ENCODE peak calls at places on chromosomes 12 and 14, in five cellular contexts. One of them, this sample, is unnamed.

GRCh38 chr14:55789442-55789841 is 209.4 kb downstream of the KTN1 start:
- DNase-seq in A549: no peak
- DNase-seq in SK-N-SH: no peak
- DNase-seq in K562: no peak
- DNase-seq in GM12878: no peak
- DNase-seq in this sample: peak; percentile 44

GRCh38 chr12:52361553-52361952 is 5.7 kb downstream of the KRT85 start:
- DNase-seq in A549: no peak
- DNase-seq in SK-N-SH: no peak
- DNase-seq in K562: no peak
- DNase-seq in GM12878: no peak
- DNase-seq in this sample: no peak

GRCh38 chr14:94936901-94937321 is 167.0 kb upstream of the GSC start:
- DNase-seq in A549: no peak
- DNase-seq in SK-N-SH: peak; percentile 78
- DNase-seq in K562: no peak
- DNase-seq in GM12878: no peak
- DNase-seq in this sample: no peak

GRCh38 chr12:116324684-116325664 is 47.5 kb upstream of the MED13L start:
- DNase-seq in A549: no peak
- DNase-seq in SK-N-SH: no peak
- DNase-seq in K562: no peak
- DNase-seq in GM12878: no peak
- DNase-seq in this sample: no peak

GRCh38 chr14:64726585-64726890 is 22.3 kb downstream of the PLEKHG3 start:
- DNase-seq in A549: peak; percentile 52
- DNase-seq in SK-N-SH: no peak
- DNase-seq in K562: no peak
- DNase-seq in GM12878: no peak
- DNase-seq in this sample: peak; percentile 60

GRCh38 chr12:132159555-132160003 is 15.3 kb downstream of the NOC4L start:
- DNase-seq in A549: no peak
- DNase-seq in SK-N-SH: no peak
- DNase-seq in K562: no peak
- DNase-seq in GM12878: no peak
- DNase-seq in this sample: no peak

GRCh38 chr12:25054783-25055144 is 105.9 kb upstream of the BCAT1 start:
- DNase-seq in A549: no peak
- DNase-seq in SK-N-SH: no peak
- DNase-seq in K562: no peak
- DNase-seq in GM12878: no peak
- DNase-seq in this sample: peak; percentile 66

GRCh38 chr14:63727231-63727735 is 582 bp downstream of the SGPP1 start:
- DNase-seq in A549: peak; percentile 49
- DNase-seq in SK-N-SH: peak; percentile 82
- DNase-seq in K562: peak; percentile 7
- DNase-seq in GM12878: no peak
- DNase-seq in this sample: peak; percentile 46

GRCh38 chr14:49962616-49963015 is 69.7 kb downstream of the ARF6 start:
- DNase-seq in A549: no peak
- DNase-seq in SK-N-SH: no peak
- DNase-seq in K562: peak; percentile 36
- DNase-seq in GM12878: no peak
- DNase-seq in this sample: no peak

GRCh38 chr12:46356655-46357437 is 15.7 kb downstream of the SLC38A2 start:
- DNase-seq in A549: no peak
- DNase-seq in SK-N-SH: no peak
- DNase-seq in K562: no peak
- DNase-seq in GM12878: no peak
- DNase-seq in this sample: no peak

GRCh38 chr12:14216405-14217294 is 148.8 kb upstream of the ATF7IP start:
- DNase-seq in A549: no peak
- DNase-seq in SK-N-SH: no peak
- DNase-seq in K562: no peak
- DNase-seq in GM12878: no peak
- DNase-seq in this sample: peak; percentile 17

GRCh38 chr14:85308531-85309300 is 221.2 kb upstream of the FLRT2 start:
- DNase-seq in A549: no peak
- DNase-seq in SK-N-SH: no peak
- DNase-seq in K562: no peak
- DNase-seq in GM12878: no peak
- DNase-seq in this sample: no peak

GRCh38 chr12:13368971-13369370 is 172.4 kb downstream of the EMP1 start:
- DNase-seq in A549: no peak
- DNase-seq in SK-N-SH: no peak
- DNase-seq in K562: no peak
- DNase-seq in GM12878: no peak
- DNase-seq in this sample: no peak

GRCh38 chr12:54356951-54357356 is 7.3 kb downstream of the GPR84 start:
- DNase-seq in A549: no peak
- DNase-seq in SK-N-SH: no peak
- DNase-seq in K562: no peak
- DNase-seq in GM12878: no peak
- DNase-seq in this sample: no peak

GRCh38 chr12:23860019-23860418 is 89.5 kb downstream of the SOX5 start:
- DNase-seq in A549: no peak
- DNase-seq in SK-N-SH: no peak
- DNase-seq in K562: no peak
- DNase-seq in GM12878: no peak
- DNase-seq in this sample: no peak

GRCh38 chr12:23857201-23857600 is 92.3 kb downstream of the SOX5 start:
- DNase-seq in A549: no peak
- DNase-seq in SK-N-SH: no peak
- DNase-seq in K562: no peak
- DNase-seq in GM12878: no peak
- DNase-seq in this sample: no peak

GRCh38 chr12:23867794-23868193 is 81.7 kb downstream of the SOX5 start:
- DNase-seq in A549: no peak
- DNase-seq in SK-N-SH: no peak
- DNase-seq in K562: no peak
- DNase-seq in GM12878: no peak
- DNase-seq in this sample: no peak

DNA sequence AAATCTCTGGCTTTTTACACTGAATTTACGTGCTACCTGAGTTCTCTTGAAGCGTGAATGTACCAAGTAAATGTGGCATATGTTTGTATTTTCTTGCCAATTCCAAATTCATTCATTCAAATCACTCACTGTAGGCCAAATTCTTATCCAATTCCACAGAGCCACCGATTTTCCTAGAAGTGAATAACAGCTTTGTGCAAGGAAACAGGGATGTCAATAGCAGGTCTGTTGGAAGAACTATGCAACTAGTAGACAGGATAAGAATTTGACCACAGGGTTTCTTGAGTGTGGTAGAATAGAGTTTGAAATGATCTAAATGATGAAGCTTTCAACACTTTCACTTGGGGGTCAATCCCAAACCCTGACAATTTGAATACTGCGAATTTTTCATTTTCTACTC is 86.7 kb downstream of the SOX5 start:
- DNase-seq in A549: no peak
- DNase-seq in SK-N-SH: no peak
- DNase-seq in K562: no peak
- DNase-seq in GM12878: no peak
- DNase-seq in this sample: no peak
- TF ChIP-seq RCOR1 in A549: no peak
- TF ChIP-seq RCOR1 in SK-N-SH: no peak
- TF ChIP-seq RCOR1 in K562: no peak
- TF ChIP-seq RCOR1 in GM12878: no peak
- TF ChIP-seq RCOR1 in this sample: no peak

DNA sequence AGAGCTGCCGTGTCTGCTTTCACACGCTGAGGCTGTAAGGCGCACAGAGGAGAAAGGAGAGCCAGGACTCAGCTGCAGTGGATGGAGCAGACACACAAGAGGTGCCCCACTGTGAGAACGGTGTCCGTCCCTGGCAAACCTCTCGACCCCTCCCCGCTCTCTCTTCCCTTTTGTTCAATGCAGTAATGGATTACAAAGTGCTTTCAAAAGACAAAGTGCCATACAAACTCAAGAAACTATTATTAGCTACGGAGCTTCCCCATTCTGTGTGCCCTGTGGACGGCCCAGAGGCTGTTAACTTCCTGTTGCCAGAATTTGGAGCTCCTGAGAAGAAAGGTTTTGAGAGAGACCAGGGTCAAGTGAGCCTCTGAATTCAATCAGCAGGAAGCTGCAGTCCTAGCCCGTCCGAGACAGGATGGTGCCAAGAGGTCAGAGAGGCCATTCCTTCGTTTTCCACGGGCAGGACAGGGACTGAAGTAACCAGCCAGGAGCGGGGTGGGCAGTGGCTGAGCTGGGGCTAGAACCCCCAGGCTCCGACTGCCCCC is 15.8 kb downstream of the CCND2 start:
- DNase-seq in A549: no peak
- DNase-seq in SK-N-SH: no peak
- DNase-seq in K562: no peak
- DNase-seq in GM12878: no peak
- DNase-seq in this sample: no peak
- TF ChIP-seq USF2 in A549: no peak
- TF ChIP-seq USF2 in SK-N-SH: no peak
- TF ChIP-seq USF2 in K562: no peak
- TF ChIP-seq USF2 in GM12878: no peak
- TF ChIP-seq USF2 in this sample: no peak

GRCh38 chr14:100146548-100147091 is 12.8 kb downstream of the DEGS2 start:
- DNase-seq in A549: no peak
- DNase-seq in SK-N-SH: no peak
- DNase-seq in K562: no peak
- DNase-seq in GM12878: no peak
- DNase-seq in this sample: no peak

GRCh38 chr14:100148837-100149731 is 10.4 kb downstream of the DEGS2 start:
- DNase-seq in A549: no peak
- DNase-seq in SK-N-SH: no peak
- DNase-seq in K562: no peak
- DNase-seq in GM12878: no peak
- DNase-seq in this sample: no peak

GRCh38 chr14:100147691-100148464 is 11.6 kb downstream of the DEGS2 start:
- DNase-seq in A549: no peak
- DNase-seq in SK-N-SH: no peak
- DNase-seq in K562: no peak
- DNase-seq in GM12878: no peak
- DNase-seq in this sample: no peak

GRCh38 chr14:100145682-100146464 is 13.6 kb downstream of the DEGS2 start:
- DNase-seq in A549: no peak
- DNase-seq in SK-N-SH: no peak
- DNase-seq in K562: no peak
- DNase-seq in GM12878: no peak
- DNase-seq in this sample: no peak

DNA sequence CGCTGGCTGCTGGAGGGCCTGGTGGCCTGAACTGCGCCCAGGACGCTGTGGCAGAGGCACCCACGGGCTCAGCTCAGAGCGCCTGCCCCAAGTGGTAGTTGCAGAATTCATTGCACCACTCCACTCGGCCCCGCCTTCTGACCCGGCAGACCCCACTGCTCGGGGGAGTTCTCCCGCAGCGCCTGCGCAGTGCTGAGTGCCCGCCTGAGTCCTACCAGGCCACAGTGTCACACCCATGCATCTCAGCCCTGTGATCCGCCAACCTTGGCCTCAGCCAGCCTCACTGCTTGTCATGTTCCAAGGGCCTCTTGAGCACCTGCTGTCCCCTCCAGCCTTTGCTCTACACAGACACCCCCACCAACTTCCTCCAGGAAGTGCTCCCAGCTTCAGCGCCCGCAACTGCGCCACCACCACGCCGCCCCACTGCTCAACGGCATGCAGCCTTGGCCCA is 12.2 kb downstream of the DEGS2 start:
- DNase-seq in A549: no peak
- DNase-seq in SK-N-SH: peak; percentile 26
- DNase-seq in K562: no peak
- DNase-seq in GM12878: no peak
- DNase-seq in this sample: no peak
- TF ChIP-seq RCOR1 in A549: no peak
- TF ChIP-seq RCOR1 in SK-N-SH: no peak
- TF ChIP-seq RCOR1 in K562: no peak
- TF ChIP-seq RCOR1 in GM12878: no peak
- TF ChIP-seq RCOR1 in this sample: no peak

DNA sequence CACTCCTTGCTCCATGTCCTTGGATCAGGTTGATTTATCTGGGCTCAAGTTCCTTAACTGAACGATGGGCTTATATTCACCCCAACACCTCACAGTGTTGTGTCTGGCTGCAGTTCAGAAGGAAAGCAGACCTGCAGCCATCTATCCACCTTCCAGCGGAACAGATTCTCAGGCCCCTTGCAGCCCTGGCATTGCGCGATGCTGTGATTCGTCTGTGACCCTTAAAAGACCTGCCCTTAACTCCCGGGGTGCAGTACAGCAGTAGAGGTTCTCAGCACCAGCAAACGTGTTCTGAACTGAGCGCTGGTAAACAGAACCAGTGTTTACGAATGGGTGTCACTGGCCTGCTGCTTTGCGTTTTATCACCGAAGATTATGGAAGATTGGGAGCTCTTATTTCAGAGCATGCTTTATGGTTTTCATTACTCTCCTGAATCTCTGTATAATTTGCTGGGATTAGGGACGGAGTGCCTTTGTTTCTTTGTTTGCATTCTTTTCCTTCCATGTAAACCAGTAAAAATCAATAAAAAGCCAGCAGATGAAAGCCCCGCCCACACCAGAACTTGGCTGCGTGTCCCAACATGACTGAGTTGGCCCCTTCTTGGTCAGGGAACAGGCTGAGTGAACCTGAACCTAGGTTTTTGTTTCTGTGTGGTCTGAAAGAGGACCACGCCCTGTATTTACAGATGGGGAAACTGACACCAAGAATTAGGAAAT is 286.7 kb upstream of the CRY1 start:
- DNase-seq in A549: peak; percentile 87
- DNase-seq in SK-N-SH: no peak
- DNase-seq in K562: no peak
- DNase-seq in GM12878: no peak
- DNase-seq in this sample: peak; percentile 46
- TF ChIP-seq USF2 in A549: no peak
- TF ChIP-seq USF2 in SK-N-SH: no peak
- TF ChIP-seq USF2 in K562: no peak
- TF ChIP-seq USF2 in GM12878: no peak
- TF ChIP-seq USF2 in this sample: no peak

DNA sequence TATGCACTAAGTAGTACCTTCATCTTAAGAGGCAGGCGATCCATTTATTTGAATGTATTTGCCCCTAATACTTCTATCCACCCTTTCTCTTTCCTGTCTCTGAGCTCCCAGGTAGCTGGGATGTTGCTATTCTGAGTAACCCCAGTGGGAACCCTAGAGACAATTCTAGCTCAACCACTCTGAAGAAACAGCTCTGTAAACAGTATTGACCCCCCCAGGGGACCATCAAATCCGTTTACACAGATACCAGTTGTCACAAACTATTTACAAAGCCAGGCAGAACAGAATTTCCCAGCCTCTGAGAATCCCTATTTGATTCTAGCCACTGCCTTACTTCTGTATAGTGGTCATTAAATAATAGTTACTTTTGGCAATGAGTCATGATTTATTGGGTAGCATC is 64.9 kb downstream of the MIPOL1 start:
- DNase-seq in A549: no peak
- DNase-seq in SK-N-SH: no peak
- DNase-seq in K562: no peak
- DNase-seq in GM12878: no peak
- DNase-seq in this sample: no peak
- TF ChIP-seq RCOR1 in A549: no peak
- TF ChIP-seq RCOR1 in SK-N-SH: no peak
- TF ChIP-seq RCOR1 in K562: no peak
- TF ChIP-seq RCOR1 in GM12878: no peak
- TF ChIP-seq RCOR1 in this sample: no peak

GRCh38 chr12:117577122-117577657 is 215.8 kb upstream of the NOS1 start:
- DNase-seq in A549: no peak
- DNase-seq in SK-N-SH: peak; percentile 41
- DNase-seq in K562: no peak
- DNase-seq in GM12878: no peak
- DNase-seq in this sample: no peak
- TF ChIP-seq USF2 in A549: no peak
- TF ChIP-seq USF2 in SK-N-SH: no peak
- TF ChIP-seq USF2 in K562: no peak
- TF ChIP-seq USF2 in GM12878: no peak
- TF ChIP-seq USF2 in this sample: no peak

GRCh38 chr14:96197163-96197852 is 7.3 kb upstream of the BDKRB2 start:
- DNase-seq in A549: no peak
- DNase-seq in SK-N-SH: no peak
- DNase-seq in K562: no peak
- DNase-seq in GM12878: no peak
- DNase-seq in this sample: no peak
- TF ChIP-seq RCOR1 in A549: no peak
- TF ChIP-seq RCOR1 in SK-N-SH: no peak
- TF ChIP-seq RCOR1 in K562: no peak
- TF ChIP-seq RCOR1 in GM12878: no peak
- TF ChIP-seq RCOR1 in this sample: no peak

This sample was measured in IMR-90.